ENCODE peak calls at places on chromosomes 7 and 10, in seven cellular contexts. One of them, this sample, is unnamed.

GRCh38 chr7:28418311-28418710 is 6.0 kb downstream of the CREB5 start:
- DNase-seq in DMS79: no peak
- DNase-seq in sciatic nerve: no peak
- DNase-seq in type B pancreatic cell: no peak
- DNase-seq in activated CD4-positive, alpha-beta T cell treated with anti-CD3 and anti-CD28 coated beads, Interleukin-2, amount 10 ng/mL, durations not matched to agents 7 days and 5 days: no peak
- DNase-seq in HAP-1: no peak
- DNase-seq in activated naive CD4-positive, alpha-beta T cell treated with anti-CD3 and anti-CD28 coated beads, Interleukin-2, amount 50 U/mL, for 72 hours: no peak
- DNase-seq in this sample: no peak

GRCh38 chr10:87761892-87762291 is 56.1 kb downstream of the ATAD1 start:
- DNase-seq in DMS79: no peak
- DNase-seq in sciatic nerve: no peak
- DNase-seq in type B pancreatic cell: no peak
- DNase-seq in activated CD4-positive, alpha-beta T cell treated with anti-CD3 and anti-CD28 coated beads, Interleukin-2, amount 10 ng/mL, durations not matched to agents 7 days and 5 days: no peak
- DNase-seq in HAP-1: no peak
- DNase-seq in activated naive CD4-positive, alpha-beta T cell treated with anti-CD3 and anti-CD28 coated beads, Interleukin-2, amount 50 U/mL, for 72 hours: peak; percentile 63
- DNase-seq in this sample: no peak

GRCh38 chr10:118914626-118915025 is 114.9 kb upstream of the NANOS1 start:
- DNase-seq in DMS79: no peak
- DNase-seq in sciatic nerve: no peak
- DNase-seq in type B pancreatic cell: peak; percentile 27
- DNase-seq in activated CD4-positive, alpha-beta T cell treated with anti-CD3 and anti-CD28 coated beads, Interleukin-2, amount 10 ng/mL, durations not matched to agents 7 days and 5 days: no peak
- DNase-seq in HAP-1: no peak
- DNase-seq in activated naive CD4-positive, alpha-beta T cell treated with anti-CD3 and anti-CD28 coated beads, Interleukin-2, amount 50 U/mL, for 72 hours: no peak
- DNase-seq in this sample: no peak

GRCh38 chr7:91852263-91852741 is 28.2 kb downstream of the MTERF1 start:
- DNase-seq in DMS79: no peak
- DNase-seq in sciatic nerve: no peak
- DNase-seq in type B pancreatic cell: no peak
- DNase-seq in activated CD4-positive, alpha-beta T cell treated with anti-CD3 and anti-CD28 coated beads, Interleukin-2, amount 10 ng/mL, durations not matched to agents 7 days and 5 days: no peak
- DNase-seq in HAP-1: no peak
- DNase-seq in activated naive CD4-positive, alpha-beta T cell treated with anti-CD3 and anti-CD28 coated beads, Interleukin-2, amount 50 U/mL, for 72 hours: no peak
- DNase-seq in this sample: no peak

GRCh38 chr10:82815680-82816079 is 940.7 kb downstream of the NRG3 start:
- DNase-seq in DMS79: no peak
- DNase-seq in sciatic nerve: no peak
- DNase-seq in type B pancreatic cell: no peak
- DNase-seq in activated CD4-positive, alpha-beta T cell treated with anti-CD3 and anti-CD28 coated beads, Interleukin-2, amount 10 ng/mL, durations not matched to agents 7 days and 5 days: no peak
- DNase-seq in HAP-1: no peak
- DNase-seq in activated naive CD4-positive, alpha-beta T cell treated with anti-CD3 and anti-CD28 coated beads, Interleukin-2, amount 50 U/mL, for 72 hours: no peak
- DNase-seq in this sample: no peak

GRCh38 chr7:132353902-132354301 is 222.4 kb downstream of the PLXNA4 start:
- DNase-seq in DMS79: no peak
- DNase-seq in sciatic nerve: no peak
- DNase-seq in type B pancreatic cell: no peak
- DNase-seq in activated CD4-positive, alpha-beta T cell treated with anti-CD3 and anti-CD28 coated beads, Interleukin-2, amount 10 ng/mL, durations not matched to agents 7 days and 5 days: no peak
- DNase-seq in HAP-1: no peak
- DNase-seq in activated naive CD4-positive, alpha-beta T cell treated with anti-CD3 and anti-CD28 coated beads, Interleukin-2, amount 50 U/mL, for 72 hours: no peak
- DNase-seq in this sample: no peak

GRCh38 chr7:96497567-96497966 is 175.7 kb upstream of the SLC25A13 start:
- DNase-seq in DMS79: no peak
- DNase-seq in sciatic nerve: no peak
- DNase-seq in type B pancreatic cell: no peak
- DNase-seq in activated CD4-positive, alpha-beta T cell treated with anti-CD3 and anti-CD28 coated beads, Interleukin-2, amount 10 ng/mL, durations not matched to agents 7 days and 5 days: no peak
- DNase-seq in HAP-1: no peak
- DNase-seq in activated naive CD4-positive, alpha-beta T cell treated with anti-CD3 and anti-CD28 coated beads, Interleukin-2, amount 50 U/mL, for 72 hours: no peak
- DNase-seq in this sample: no peak

GRCh38 chr7:100433276-100433591 is 3.1 kb downstream of the PPP1R35 start:
- DNase-seq in DMS79: no peak
- DNase-seq in sciatic nerve: no peak
- DNase-seq in type B pancreatic cell: no peak
- DNase-seq in activated CD4-positive, alpha-beta T cell treated with anti-CD3 and anti-CD28 coated beads, Interleukin-2, amount 10 ng/mL, durations not matched to agents 7 days and 5 days: no peak
- DNase-seq in HAP-1: no peak
- DNase-seq in activated naive CD4-positive, alpha-beta T cell treated with anti-CD3 and anti-CD28 coated beads, Interleukin-2, amount 50 U/mL, for 72 hours: no peak
- DNase-seq in this sample: no peak

GRCh38 chr7:121872831-121873764 is at the start of gene PTPRZ1:
- DNase-seq in DMS79: no peak
- DNase-seq in sciatic nerve: peak; percentile 55
- DNase-seq in type B pancreatic cell: peak; percentile 73
- DNase-seq in activated CD4-positive, alpha-beta T cell treated with anti-CD3 and anti-CD28 coated beads, Interleukin-2, amount 10 ng/mL, durations not matched to agents 7 days and 5 days: no peak
- DNase-seq in HAP-1: no peak
- DNase-seq in activated naive CD4-positive, alpha-beta T cell treated with anti-CD3 and anti-CD28 coated beads, Interleukin-2, amount 50 U/mL, for 72 hours: no peak
- DNase-seq in this sample: no peak

GRCh38 chr10:5775705-5776104 is 37.5 kb downstream of the GDI2 start:
- DNase-seq in DMS79: no peak
- DNase-seq in sciatic nerve: no peak
- DNase-seq in type B pancreatic cell: no peak
- DNase-seq in activated CD4-positive, alpha-beta T cell treated with anti-CD3 and anti-CD28 coated beads, Interleukin-2, amount 10 ng/mL, durations not matched to agents 7 days and 5 days: peak; percentile 90
- DNase-seq in HAP-1: no peak
- DNase-seq in activated naive CD4-positive, alpha-beta T cell treated with anti-CD3 and anti-CD28 coated beads, Interleukin-2, amount 50 U/mL, for 72 hours: no peak
- DNase-seq in this sample: no peak

GRCh38 chr7:83476501-83476900 is 172.4 kb downstream of the SEMA3E start:
- DNase-seq in DMS79: no peak
- DNase-seq in sciatic nerve: no peak
- DNase-seq in type B pancreatic cell: no peak
- DNase-seq in activated CD4-positive, alpha-beta T cell treated with anti-CD3 and anti-CD28 coated beads, Interleukin-2, amount 10 ng/mL, durations not matched to agents 7 days and 5 days: no peak
- DNase-seq in HAP-1: no peak
- DNase-seq in activated naive CD4-positive, alpha-beta T cell treated with anti-CD3 and anti-CD28 coated beads, Interleukin-2, amount 50 U/mL, for 72 hours: no peak
- DNase-seq in this sample: no peak

GRCh38 chr10:6035926-6036575 is 26.1 kb downstream of the IL2RA start:
- DNase-seq in DMS79: no peak
- DNase-seq in sciatic nerve: peak; percentile 28
- DNase-seq in type B pancreatic cell: peak; percentile 45
- DNase-seq in activated CD4-positive, alpha-beta T cell treated with anti-CD3 and anti-CD28 coated beads, Interleukin-2, amount 10 ng/mL, durations not matched to agents 7 days and 5 days: peak; percentile 3
- DNase-seq in HAP-1: no peak
- DNase-seq in activated naive CD4-positive, alpha-beta T cell treated with anti-CD3 and anti-CD28 coated beads, Interleukin-2, amount 50 U/mL, for 72 hours: peak; percentile 51
- DNase-seq in this sample: peak; percentile 51

GRCh38 chr10:53580465-53580864 is 807.9 kb upstream of the MBL2 start:
- DNase-seq in DMS79: no peak
- DNase-seq in sciatic nerve: no peak
- DNase-seq in type B pancreatic cell: no peak
- DNase-seq in activated CD4-positive, alpha-beta T cell treated with anti-CD3 and anti-CD28 coated beads, Interleukin-2, amount 10 ng/mL, durations not matched to agents 7 days and 5 days: no peak
- DNase-seq in HAP-1: no peak
- DNase-seq in activated naive CD4-positive, alpha-beta T cell treated with anti-CD3 and anti-CD28 coated beads, Interleukin-2, amount 50 U/mL, for 72 hours: no peak
- DNase-seq in this sample: no peak